ENCODE peak calls at places on chromosomes 11 and 22, in nine cellular contexts. X, M, C, R, K, E, U, F and A are unnamed samples.

GRCh38 chr11:64718084-64718779 is 4.8 kb downstream of the NRXN2 start:
- DNase-seq in X (no peak), M (no peak), C (no peak), R (no peak), K (no peak), E (no peak), U (no peak), F (no peak), A (no peak)

GRCh38 chr11:8330416-8330815 is 66.7 kb upstream of the LMO1 start:
- DNase-seq in X (no peak), M (no peak), C (no peak), R (no peak), K (no peak), E (no peak), U (no peak), F (no peak), A (no peak)

GRCh38 chr11:100647861-100648260 is 39.2 kb upstream of the ARHGAP42 start:
- DNase-seq in X (no peak), M (no peak), C (no peak), R (peak; percentile 22), K (no peak), E (no peak), U (no peak), F (no peak), A (no peak)

GRCh38 chr11:2817431-2817830 is 68.1 kb downstream of the CDKN1C start:
- DNase-seq in X (no peak), M (no peak), C (no peak), R (no peak), K (no peak), E (no peak), U (no peak), F (no peak), A (no peak)

GRCh38 chr11:133172349-133172748 is 360.0 kb downstream of the OPCML start:
- DNase-seq in X (no peak), M (no peak), C (no peak), R (no peak), K (no peak), E (no peak), U (no peak), F (no peak), A (no peak)

GRCh38 chr11:117959438-117960149 is 26.6 kb upstream of the IL10RA start:
- DNase-seq in X (no peak), M (no peak), C (no peak), R (no peak), K (no peak), E (no peak), U (no peak), F (no peak), A (no peak)

GRCh38 chr11:62732830-62733229 is 4.5 kb downstream of the TTC9C start:
- DNase-seq in X (no peak), M (no peak), C (no peak), R (peak; percentile 68), K (no peak), E (no peak), U (no peak), F (no peak), A (no peak)

GRCh38 chr11:112610996-112611795 is 350.0 kb upstream of the NCAM1 start:
- DNase-seq in X (no peak), M (no peak), C (no peak), R (no peak), K (no peak), E (no peak), U (no peak), F (no peak), A (no peak)

GRCh38 chr22:44735518-44736428 is 16.6 kb upstream of the ARHGAP8 start:
- DNase-seq in X (peak; percentile 72), M (peak; percentile 93), C (peak; percentile 89), R (peak; percentile 69), K (peak; percentile 73), E (peak; percentile 82), U (peak; percentile 90), F (no peak), A (peak; percentile 43)

GRCh38 chr11:102470257-102470656 is 17.7 kb upstream of the TMEM123 start:
- DNase-seq in X (no peak), M (no peak), C (peak; percentile 17), R (no peak), K (no peak), E (no peak), U (no peak), F (no peak), A (peak; percentile 81)

GRCh38 chr22:38612217-38613006 is 42.4 kb upstream of the DMC1 start:
- DNase-seq in X (no peak), M (no peak), C (no peak), R (no peak), K (no peak), E (no peak), U (no peak), F (no peak), A (no peak)